ENCODE peak calls at places on chromosomes 2 and 18, in eight cellular contexts. One of them, this sample, is unnamed.
A peak's percentile ranks its signal among the peaks of the same experiment; 100 is the strongest.

GRCh38 chr2:209468796-209469325 is 45.0 kb downstream of the MAP2 start:
- DNase-seq in keratinocyte: no peak
- DNase-seq in lung: no peak
- DNase-seq in hepatocyte: no peak
- DNase-seq in HCT116: no peak
- DNase-seq in body of pancreas: no peak
- DNase-seq in right atrium auricular region: no peak
- DNase-seq in heart right ventricle: no peak
- DNase-seq in this sample: no peak

GRCh38 chr2:120750488-120751210 is 15.0 kb downstream of the GLI2 start:
- DNase-seq in keratinocyte: no peak
- DNase-seq in lung: peak; percentile 18
- DNase-seq in hepatocyte: no peak
- DNase-seq in HCT116: no peak
- DNase-seq in body of pancreas: no peak
- DNase-seq in right atrium auricular region: peak; percentile 53
- DNase-seq in heart right ventricle: no peak
- DNase-seq in this sample: no peak

GRCh38 chr2:1728821-1729220 is 15.5 kb downstream of the PXDN start:
- DNase-seq in keratinocyte: no peak
- DNase-seq in lung: no peak
- DNase-seq in hepatocyte: peak; percentile 74
- DNase-seq in HCT116: no peak
- DNase-seq in body of pancreas: peak; percentile 68
- DNase-seq in right atrium auricular region: peak; percentile 59
- DNase-seq in heart right ventricle: peak; percentile 37
- DNase-seq in this sample: no peak

GRCh38 chr2:149538138-149538833 is 49.3 kb downstream of the MMADHC start:
- DNase-seq in keratinocyte: peak; percentile 59
- DNase-seq in lung: peak; percentile 64
- DNase-seq in hepatocyte: no peak
- DNase-seq in HCT116: no peak
- DNase-seq in body of pancreas: no peak
- DNase-seq in right atrium auricular region: no peak
- DNase-seq in heart right ventricle: no peak
- DNase-seq in this sample: no peak

GRCh38 chr2:18519991-18520604 is 40.4 kb downstream of the RDH14 start:
- DNase-seq in keratinocyte: no peak
- DNase-seq in lung: no peak
- DNase-seq in hepatocyte: peak; percentile 41
- DNase-seq in HCT116: no peak
- DNase-seq in body of pancreas: no peak
- DNase-seq in right atrium auricular region: no peak
- DNase-seq in heart right ventricle: no peak
- DNase-seq in this sample: no peak

GRCh38 chr2:190468814-190469569 is 60.8 kb downstream of the MFSD6 start:
- DNase-seq in keratinocyte: peak; percentile 57
- DNase-seq in lung: peak; percentile 70
- DNase-seq in hepatocyte: peak; percentile 74
- DNase-seq in HCT116: peak; percentile 35
- DNase-seq in body of pancreas: peak; percentile 73
- DNase-seq in right atrium auricular region: peak; percentile 78
- DNase-seq in heart right ventricle: peak; percentile 91
- DNase-seq in this sample: no peak

GRCh38 chr18:35282353-35282752 is 7.7 kb downstream of the ZSCAN30 start:
- DNase-seq in keratinocyte: peak; percentile 38
- DNase-seq in lung: no peak
- DNase-seq in hepatocyte: no peak
- DNase-seq in HCT116: no peak
- DNase-seq in body of pancreas: no peak
- DNase-seq in right atrium auricular region: no peak
- DNase-seq in heart right ventricle: no peak
- DNase-seq in this sample: no peak

GRCh38 chr2:127672341-127673303 is 2.7 kb downstream of the LIMS2 start:
- DNase-seq in keratinocyte: no peak
- DNase-seq in lung: no peak
- DNase-seq in hepatocyte: peak; percentile 4
- DNase-seq in HCT116: no peak
- DNase-seq in body of pancreas: no peak
- DNase-seq in right atrium auricular region: no peak
- DNase-seq in heart right ventricle: peak; percentile 33
- DNase-seq in this sample: no peak

GRCh38 chr2:127001751-127002150 is 103.1 kb downstream of the TEX51 start:
- DNase-seq in keratinocyte: no peak
- DNase-seq in lung: no peak
- DNase-seq in hepatocyte: no peak
- DNase-seq in HCT116: no peak
- DNase-seq in body of pancreas: no peak
- DNase-seq in right atrium auricular region: no peak
- DNase-seq in heart right ventricle: no peak
- DNase-seq in this sample: no peak

GRCh38 chr2:70087703-70088507 is 628 bp downstream of the PCBP1 start:
- DNase-seq in keratinocyte: peak; percentile 35
- DNase-seq in lung: peak; percentile 58
- DNase-seq in hepatocyte: peak; percentile 63
- DNase-seq in HCT116: no peak
- DNase-seq in body of pancreas: peak; percentile 72
- DNase-seq in right atrium auricular region: peak; percentile 69
- DNase-seq in heart right ventricle: peak; percentile 41
- DNase-seq in this sample: peak; percentile 61

GRCh38 chr2:128069769-128070168 is 21.2 kb upstream of the UGGT1 start:
- DNase-seq in keratinocyte: no peak
- DNase-seq in lung: no peak
- DNase-seq in hepatocyte: no peak
- DNase-seq in HCT116: no peak
- DNase-seq in body of pancreas: peak; percentile 52
- DNase-seq in right atrium auricular region: no peak
- DNase-seq in heart right ventricle: no peak
- DNase-seq in this sample: peak; percentile 37

GRCh38 chr2:16168506-16169264 is 228.3 kb downstream of the MYCN start:
- DNase-seq in keratinocyte: no peak
- DNase-seq in lung: no peak
- DNase-seq in hepatocyte: no peak
- DNase-seq in HCT116: no peak
- DNase-seq in body of pancreas: no peak
- DNase-seq in right atrium auricular region: peak; percentile 26
- DNase-seq in heart right ventricle: no peak
- DNase-seq in this sample: no peak

GRCh38 chr2:33555681-33556080 is 43.4 kb downstream of the FAM98A start:
- DNase-seq in keratinocyte: no peak
- DNase-seq in lung: no peak
- DNase-seq in hepatocyte: no peak
- DNase-seq in HCT116: no peak
- DNase-seq in body of pancreas: no peak
- DNase-seq in right atrium auricular region: no peak
- DNase-seq in heart right ventricle: no peak
- DNase-seq in this sample: no peak

GRCh38 chr2:108841506-108841905 is 54.9 kb downstream of the CCDC138 start:
- DNase-seq in keratinocyte: no peak
- DNase-seq in lung: no peak
- DNase-seq in hepatocyte: no peak
- DNase-seq in HCT116: no peak
- DNase-seq in body of pancreas: no peak
- DNase-seq in right atrium auricular region: no peak
- DNase-seq in heart right ventricle: no peak
- DNase-seq in this sample: no peak

GRCh38 chr2:108835038-108835437 is 48.5 kb downstream of the CCDC138 start:
- DNase-seq in keratinocyte: no peak
- DNase-seq in lung: no peak
- DNase-seq in hepatocyte: no peak
- DNase-seq in HCT116: no peak
- DNase-seq in body of pancreas: no peak
- DNase-seq in right atrium auricular region: no peak
- DNase-seq in heart right ventricle: no peak
- DNase-seq in this sample: no peak

GRCh38 chr2:108834620-108835019 is 48.0 kb downstream of the CCDC138 start:
- DNase-seq in keratinocyte: no peak
- DNase-seq in lung: no peak
- DNase-seq in hepatocyte: no peak
- DNase-seq in HCT116: no peak
- DNase-seq in body of pancreas: no peak
- DNase-seq in right atrium auricular region: no peak
- DNase-seq in heart right ventricle: no peak
- DNase-seq in this sample: no peak

GRCh38 chr2:108833219-108833618 is 46.6 kb downstream of the CCDC138 start:
- DNase-seq in keratinocyte: no peak
- DNase-seq in lung: no peak
- DNase-seq in hepatocyte: no peak
- DNase-seq in HCT116: no peak
- DNase-seq in body of pancreas: no peak
- DNase-seq in right atrium auricular region: no peak
- DNase-seq in heart right ventricle: no peak
- DNase-seq in this sample: no peak

DNA sequence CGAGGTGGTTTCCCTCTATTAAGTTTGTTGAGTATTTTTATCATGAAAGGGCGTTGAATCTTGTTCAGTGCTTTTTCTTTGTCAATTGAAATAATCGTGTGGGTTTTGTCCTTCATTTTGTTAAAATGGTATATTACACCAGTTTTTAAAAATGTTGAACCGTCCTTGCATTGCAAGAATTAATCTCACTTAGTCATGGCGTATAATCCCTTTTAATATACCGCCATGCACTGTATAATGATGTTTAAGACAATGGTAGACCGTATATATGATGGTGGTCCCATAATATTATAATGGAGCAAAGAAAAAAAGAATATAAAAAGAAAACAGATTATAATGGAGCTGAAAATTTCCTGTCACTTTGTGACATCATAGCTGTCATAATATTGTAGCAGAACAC is 50.6 kb downstream of the CCDC138 start:
- DNase-seq in keratinocyte: no peak
- DNase-seq in lung: no peak
- DNase-seq in hepatocyte: no peak
- DNase-seq in HCT116: no peak
- DNase-seq in body of pancreas: no peak
- DNase-seq in right atrium auricular region: no peak
- DNase-seq in heart right ventricle: no peak
- DNase-seq in this sample: no peak
- H3K36me3 ChIP-seq in keratinocyte: no peaks in the 10 kb centered on the region
- H3K36me3 ChIP-seq in lung: no peaks in the 10 kb centered on the region
- H3K36me3 ChIP-seq in hepatocyte: no peaks in the 10 kb centered on the region
- H3K36me3 ChIP-seq in HCT116: peaks cover 2% of the 10 kb centered on the region
- H3K36me3 ChIP-seq in body of pancreas: no peaks in the 10 kb centered on the region
- H3K36me3 ChIP-seq in right atrium auricular region: no peaks in the 10 kb centered on the region
- H3K36me3 ChIP-seq in heart right ventricle: no peaks in the 10 kb centered on the region
- H3K36me3 ChIP-seq in this sample: no peaks in the 10 kb centered on the region

GRCh38 chr18:11570770-11571169 is 38.6 kb upstream of the SLC35G4 start:
- DNase-seq in keratinocyte: no peak
- DNase-seq in lung: no peak
- DNase-seq in hepatocyte: no peak
- DNase-seq in HCT116: no peak
- DNase-seq in body of pancreas: no peak
- DNase-seq in right atrium auricular region: no peak
- DNase-seq in heart right ventricle: no peak
- DNase-seq in this sample: no peak
- TF ChIP-seq CTCF in keratinocyte: peak; percentile 20
- TF ChIP-seq CTCF in lung: no peak
- TF ChIP-seq CTCF in hepatocyte: peak; percentile 34
- TF ChIP-seq CTCF in HCT116: peak; percentile 17
- TF ChIP-seq CTCF in body of pancreas: no peak
- TF ChIP-seq CTCF in right atrium auricular region: no peak
- TF ChIP-seq CTCF in heart right ventricle: no peak
- TF ChIP-seq CTCF in this sample: no peak

GRCh38 chr18:56185126-56185525 is 453.3 kb downstream of the TXNL1 start:
- DNase-seq in keratinocyte: no peak
- DNase-seq in lung: no peak
- DNase-seq in hepatocyte: no peak
- DNase-seq in HCT116: no peak
- DNase-seq in body of pancreas: no peak
- DNase-seq in right atrium auricular region: no peak
- DNase-seq in heart right ventricle: no peak
- DNase-seq in this sample: no peak
- H3K9me3 ChIP-seq in keratinocyte: no peaks in the 10 kb centered on the region
- H3K9me3 ChIP-seq in lung: no peaks in the 10 kb centered on the region
- H3K9me3 ChIP-seq in hepatocyte: no peaks in the 10 kb centered on the region
- H3K9me3 ChIP-seq in HCT116: peaks cover 10% of the 10 kb centered on the region
- H3K9me3 ChIP-seq in body of pancreas: no peaks in the 10 kb centered on the region
- H3K9me3 ChIP-seq in right atrium auricular region: no peaks in the 10 kb centered on the region
- H3K9me3 ChIP-seq in heart right ventricle: no peaks in the 10 kb centered on the region
- H3K9me3 ChIP-seq in this sample: peaks cover 13% of the 10 kb centered on the region

GRCh38 chr18:58952303-58952702 is 87.6 kb downstream of the ZNF532 start:
- DNase-seq in keratinocyte: no peak
- DNase-seq in lung: no peak
- DNase-seq in hepatocyte: no peak
- DNase-seq in HCT116: no peak
- DNase-seq in body of pancreas: no peak
- DNase-seq in right atrium auricular region: no peak
- DNase-seq in heart right ventricle: no peak
- DNase-seq in this sample: no peak

GRCh38 chr18:58955738-58956137 is 91.1 kb downstream of the ZNF532 start:
- DNase-seq in keratinocyte: no peak
- DNase-seq in lung: no peak
- DNase-seq in hepatocyte: no peak
- DNase-seq in HCT116: no peak
- DNase-seq in body of pancreas: no peak
- DNase-seq in right atrium auricular region: no peak
- DNase-seq in heart right ventricle: no peak
- DNase-seq in this sample: no peak

GRCh38 chr18:58953627-58954026 is 89.0 kb downstream of the ZNF532 start:
- DNase-seq in keratinocyte: no peak
- DNase-seq in lung: no peak
- DNase-seq in hepatocyte: peak; percentile 44
- DNase-seq in HCT116: no peak
- DNase-seq in body of pancreas: peak; percentile 48
- DNase-seq in right atrium auricular region: no peak
- DNase-seq in heart right ventricle: peak; percentile 69
- DNase-seq in this sample: no peak

GRCh38 chr18:58952871-58953270 is 88.2 kb downstream of the ZNF532 start:
- DNase-seq in keratinocyte: no peak
- DNase-seq in lung: no peak
- DNase-seq in hepatocyte: no peak
- DNase-seq in HCT116: no peak
- DNase-seq in body of pancreas: no peak
- DNase-seq in right atrium auricular region: no peak
- DNase-seq in heart right ventricle: no peak
- DNase-seq in this sample: no peak

DNA sequence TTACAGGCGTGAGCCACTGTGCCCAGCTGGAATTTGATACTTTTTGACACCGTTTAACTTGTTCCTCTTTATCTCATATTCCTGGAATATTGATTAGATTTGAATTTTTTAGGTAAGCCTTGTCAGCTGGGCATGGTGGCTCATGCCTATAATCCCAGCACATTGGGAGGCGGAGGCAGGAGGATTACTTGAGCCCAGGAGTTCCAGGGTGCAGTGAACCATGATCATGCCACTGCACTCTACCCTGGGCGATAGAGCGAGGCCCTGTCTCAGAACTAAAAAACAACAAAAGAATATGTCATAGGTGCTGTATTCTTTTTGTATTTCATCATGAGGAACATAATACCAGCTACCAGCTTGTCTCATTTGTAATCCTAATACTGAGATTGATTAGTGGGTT is 90.3 kb downstream of the ZNF532 start:
- DNase-seq in keratinocyte: no peak
- DNase-seq in lung: no peak
- DNase-seq in hepatocyte: no peak
- DNase-seq in HCT116: no peak
- DNase-seq in body of pancreas: no peak
- DNase-seq in right atrium auricular region: no peak
- DNase-seq in heart right ventricle: no peak
- DNase-seq in this sample: no peak
- H3K36me3 ChIP-seq in keratinocyte: peaks cover 9% of the 10 kb centered on the region
- H3K36me3 ChIP-seq in lung: peaks cover 3% of the 10 kb centered on the region
- H3K36me3 ChIP-seq in hepatocyte: no peaks in the 10 kb centered on the region
- H3K36me3 ChIP-seq in HCT116: no peaks in the 10 kb centered on the region
- H3K36me3 ChIP-seq in body of pancreas: no peaks in the 10 kb centered on the region
- H3K36me3 ChIP-seq in right atrium auricular region: no peaks in the 10 kb centered on the region
- H3K36me3 ChIP-seq in heart right ventricle: no peaks in the 10 kb centered on the region
- H3K36me3 ChIP-seq in this sample: no peaks in the 10 kb centered on the region

GRCh38 chr2:68185541-68186164 is 28.0 kb downstream of the PNO1 start:
- DNase-seq in keratinocyte: no peak
- DNase-seq in lung: peak; percentile 47
- DNase-seq in hepatocyte: peak; percentile 55
- DNase-seq in HCT116: peak; percentile 62
- DNase-seq in body of pancreas: peak; percentile 39
- DNase-seq in right atrium auricular region: no peak
- DNase-seq in heart right ventricle: peak; percentile 22
- DNase-seq in this sample: peak; percentile 52
- TF ChIP-seq CTCF in keratinocyte: peak; percentile 76
- TF ChIP-seq CTCF in lung: no peak
- TF ChIP-seq CTCF in hepatocyte: peak; percentile 53
- TF ChIP-seq CTCF in HCT116: peak; percentile 89
- TF ChIP-seq CTCF in body of pancreas: no peak
- TF ChIP-seq CTCF in right atrium auricular region: peak; percentile 54
- TF ChIP-seq CTCF in heart right ventricle: peak; percentile 54
- TF ChIP-seq CTCF in this sample: no peak

This sample was measured in mucosa of descending colon.